ENCODE peak calls at places on chromosome 4, in five cellular contexts. C is stomach, B is IMR-90, W is ovary, Y is Peyer's patch. R is an unnamed sample. For H3K9me3, the result is how much of the 10 kb centered on the place peaks cover.

GRCh38 chr4:1579834-1580686 is 104.1 kb downstream of the FAM53A start:
- DNase-seq in C (peak), Y (peak), B (no peak), W (peak), R (peak)

GRCh38 chr4:6332042-6332668 is 62.5 kb downstream of the WFS1 start:
- DNase-seq in C (peak), Y (no peak), W (no peak), B (peak), R (no peak)

GRCh38 chr4:7364979-7365378 is 69.8 kb downstream of the PSAPL1 start:
- DNase-seq in Y (no peak), W (no peak), C (no peak), B (no peak), R (peak)

GRCh38 chr4:184958127-184958806 is 60.0 kb upstream of the HELT start:
- DNase-seq in Y (no peak), W (no peak), C (no peak), B (no peak), R (no peak)

GRCh38 chr4:78057135-78057599 is at the start of gene FRAS1:
- DNase-seq in B (no peak), C (no peak), Y (peak), W (peak), R (peak)

GRCh38 chr4:165874799-165875371 is 1.8 kb downstream of the TLL1 start:
- DNase-seq in W (no peak), B (no peak), Y (no peak), C (no peak), R (peak)

GRCh38 chr4:8761824-8762205 is 109.8 kb downstream of the HMX1 start:
- DNase-seq in C (no peak), Y (no peak), B (no peak), W (peak), R (peak)

GRCh38 chr4:19005211-19005610 is 983.7 kb upstream of the LCORL start:
- DNase-seq in C (no peak), B (peak), Y (no peak), W (no peak), R (no peak)

GRCh38 chr4:15963568-15963967 is 593 bp upstream of the FGFBP2 start:
- DNase-seq in B (no peak), W (no peak), Y (peak), C (no peak), R (no peak)

GRCh38 chr4:74738756-74739155 is 55.6 kb downstream of the BTC start:
- DNase-seq in W (no peak), B (no peak), C (no peak), Y (no peak), R (no peak)

GRCh38 chr4:32658019-32658418 is 1937.8 kb downstream of the PCDH7 start:
- DNase-seq in B (no peak), W (no peak), Y (no peak), C (no peak), R (no peak)

GRCh38 chr4:44162538-44163270 is 285.9 kb downstream of the KCTD8 start:
- DNase-seq in B (no peak), W (no peak), Y (no peak), C (no peak), R (no peak)

GRCh38 chr4:46648088-46648744 is 258.3 kb upstream of the GABRA2 start:
- DNase-seq in B (peak), C (no peak), Y (no peak), W (no peak), R (no peak)

GRCh38 chr4:61872983-61873382 is 672.9 kb downstream of the ADGRL3 start:
- DNase-seq in B (no peak), W (no peak), Y (no peak), C (no peak), R (no peak)

GRCh38 chr4:1562371-1562770 is 121.7 kb downstream of the FAM53A start:
- DNase-seq in Y (no peak), C (no peak), B (no peak), W (no peak), R (no peak)

GRCh38 chr4:155854597-155855226 is 11.4 kb downstream of the ASIC5 start:
- DNase-seq in C (no peak), Y (no peak), W (no peak), B (peak), R (no peak)

GRCh38 chr4:137610960-137611359 is 78.7 kb upstream of the PCDH18 start:
- DNase-seq in B (peak), Y (no peak), W (no peak), C (no peak), R (no peak)

GRCh38 chr4:113012776-113013175 is 36.7 kb upstream of the ANK2 start:
- DNase-seq in C (no peak), B (no peak), Y (no peak), W (no peak), R (no peak)

GRCh38 chr4:40923326-40924095 is 173.8 kb downstream of the NSUN7 start:
- DNase-seq in Y (no peak), B (no peak), W (no peak), C (no peak), R (no peak)

GRCh38 chr4:148497258-148497657 is 55.0 kb upstream of the NR3C2 start:
- DNase-seq in B (no peak), C (no peak), Y (no peak), W (no peak), R (no peak)

GRCh38 chr4:38785901-38786402 is 3.2 kb upstream of the TLR10 start:
- DNase-seq in C (no peak), W (no peak), B (no peak), Y (no peak), R (no peak)
- H3K9me3 ChIP-seq in C (under half), W (under half), B (under half), Y (under half), R (under half)

GRCh38 chr4:3077796-3078195 is 3.3 kb downstream of the HTT start:
- DNase-seq in C (no peak), Y (peak), W (no peak), B (no peak), R (no peak)

GRCh38 chr4:3074078-3074845 is at the start of the genes HTT and HTT-AS:
- DNase-seq in W (peak), B (peak), Y (peak), C (peak), R (peak)

GRCh38 chr4:3073158-3074077 is 920 bp downstream of the HTT-AS start:
- DNase-seq in Y (no peak), C (no peak), W (peak), B (no peak), R (no peak)

GRCh38 chr4:3075652-3075981 is 1.1 kb downstream of the HTT start:
- DNase-seq in B (no peak), Y (no peak), W (no peak), C (no peak), R (no peak)

GRCh38 chr4:3074846-3075651 is 568 bp downstream of the HTT start:
- DNase-seq in C (peak), Y (peak), W (peak), B (peak), R (peak)
- TF ChIP-seq POLR2A in C (no peak), Y (no peak), W (no peak), B (peak), R (no peak)

GRCh38 chr4:27666943-27667342 is 806.3 kb downstream of the STIM2 start:
- DNase-seq in C (no peak), W (no peak), B (no peak), Y (no peak), R (no peak)
- TF ChIP-seq CTCF in C (no peak), W (no peak), B (no peak), Y (no peak), R (no peak)

GRCh38 chr4:161254375-161254774 is 909.4 kb downstream of the FSTL5 start:
- DNase-seq in Y (no peak), B (no peak), C (no peak), W (no peak), R (no peak)
- H3K9me3 ChIP-seq in Y (under half), B (under half), C (under half), W (under half), R (under half)

GRCh38 chr4:52712172-52712990 is 38.8 kb downstream of the ERVMER34-1 start:
- DNase-seq in B (peak), C (peak), Y (peak), W (peak), R (peak)
- TF ChIP-seq POLR2A in B (peak), C (no peak), Y (peak), W (peak), R (peak)

GRCh38 chr4:134934036-134934806 is 732.6 kb upstream of the PABPC4L start:
- DNase-seq in C (no peak), W (no peak), Y (no peak), B (no peak), R (no peak)

GRCh38 chr4:134936014-134936413 is 734.4 kb upstream of the PABPC4L start:
- DNase-seq in W (no peak), C (no peak), Y (no peak), B (no peak), R (no peak)

GRCh38 chr4:134935320-134935719 is 733.7 kb upstream of the PABPC4L start:
- DNase-seq in W (no peak), Y (no peak), C (peak), B (no peak), R (no peak)
- TF ChIP-seq CTCF in W (no peak), Y (no peak), C (peak), B (peak), R (no peak)

GRCh38 chr4:170127758-170128157 is 38.0 kb upstream of the AADAT start:
- DNase-seq in C (no peak), B (no peak), W (no peak), Y (no peak), R (no peak)
- H3K9me3 ChIP-seq in C (under half), B (under half), W (under half), Y (under half), R (under half)

DNA sequence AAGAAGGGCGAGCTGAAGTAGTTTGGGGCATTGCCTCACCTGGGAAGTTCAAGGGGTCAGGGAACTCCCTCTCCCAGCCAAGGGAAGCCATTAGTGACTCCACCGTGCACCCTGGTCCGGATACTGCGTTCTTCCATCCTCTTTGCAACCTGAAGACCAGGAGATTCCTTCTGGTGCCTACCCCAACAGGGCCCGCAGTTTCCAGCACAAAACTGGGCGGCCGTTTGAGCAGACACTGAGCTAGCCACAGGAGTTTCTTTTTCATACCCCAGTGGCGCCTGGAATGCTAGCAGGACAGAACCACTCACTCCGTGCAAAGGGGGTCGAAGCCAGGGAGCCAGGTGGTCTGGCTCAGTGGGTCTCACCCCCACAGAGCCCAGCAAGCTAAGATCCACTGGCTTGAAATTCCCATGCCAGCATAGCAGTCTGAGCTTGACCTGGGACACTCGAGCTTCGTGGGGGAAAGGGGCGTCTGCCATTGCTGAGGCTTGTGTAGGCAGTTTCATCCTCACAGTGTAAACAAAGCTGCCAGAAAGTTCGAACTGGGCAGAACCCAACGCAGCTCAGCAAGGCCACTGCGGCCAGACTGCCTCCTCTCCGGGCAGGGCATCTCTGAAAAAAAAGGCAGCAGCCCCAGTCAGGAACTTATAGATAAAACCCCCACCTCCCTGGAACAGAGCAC is 1039.4 kb upstream of the IGFBP7 start:
- DNase-seq in W (no peak), Y (no peak), B (no peak), C (no peak), R (no peak)
- TF ChIP-seq POLR2A in W (no peak), Y (no peak), B (no peak), C (no peak), R (no peak)

GRCh38 chr4:143202824-143203223 is 18.1 kb downstream of the USP38 start:
- DNase-seq in Y (no peak), W (no peak), B (no peak), C (no peak), R (no peak)

GRCh38 chr4:143203577-143203976 is 18.9 kb downstream of the USP38 start:
- DNase-seq in C (no peak), W (no peak), B (no peak), Y (no peak), R (no peak)

GRCh38 chr4:143207555-143207954 is 22.8 kb downstream of the USP38 start:
- DNase-seq in W (no peak), Y (no peak), C (no peak), B (peak), R (no peak)
- TF ChIP-seq CTCF in W (no peak), Y (peak), C (no peak), B (peak), R (peak)

GRCh38 chr4:168914095-168914494 is 96.0 kb downstream of the CBR4 start:
- DNase-seq in W (no peak), B (no peak), C (no peak), Y (no peak), R (no peak)

GRCh38 chr4:168907119-168907698 is 102.8 kb downstream of the CBR4 start:
- DNase-seq in W (no peak), B (peak), C (no peak), Y (no peak), R (no peak)

GRCh38 chr4:168908093-168908492 is 102.0 kb downstream of the CBR4 start:
- DNase-seq in B (peak), W (no peak), C (no peak), Y (no peak), R (no peak)

GRCh38 chr4:168908859-168909390 is 101.1 kb downstream of the CBR4 start:
- DNase-seq in W (no peak), C (no peak), B (peak), Y (no peak), R (no peak)
- H3K9me3 ChIP-seq in W (under half), C (under half), B (under half), Y (under half), R (under half)